ENCODE peak calls at places on chromosome 17, in five cellular contexts. I is H1, H is K562, B is A549, K is HepG2. C is an unnamed sample.

GRCh38 chr17:81359218-81359617 is 36.0 kb upstream of the BAHCC1 start:
- DNase-seq in B (no peak), K (no peak), H (no peak), I (no peak), C (no peak)

GRCh38 chr17:10316986-10317834 is 55.6 kb downstream of the MYH13 start:
- DNase-seq in B (peak; percentile 69), I (peak; percentile 73), H (peak; percentile 40), K (peak; percentile 20), C (peak; percentile 41)

GRCh38 chr17:67390646-67391480 is 13.8 kb downstream of the PITPNC1 start:
- DNase-seq in I (no peak), H (no peak), B (peak; percentile 83), K (peak; percentile 86), C (peak; percentile 99)

GRCh38 chr17:80146121-80147034 is 550 bp downstream of the EIF4A3 start:
- DNase-seq in B (peak; percentile 33), H (peak; percentile 22), I (no peak), K (no peak), C (peak; percentile 16)

GRCh38 chr17:83148317-83149044 is 69.1 kb downstream of the METRNL start:
- DNase-seq in B (no peak), K (no peak), I (no peak), H (no peak), C (no peak)

GRCh38 chr17:72152392-72152727 is 31.5 kb downstream of the SOX9 start:
- DNase-seq in B (no peak), K (no peak), I (no peak), H (no peak), C (peak; percentile 25)

GRCh38 chr17:10051112-10051511 is 146.0 kb upstream of the RCVRN start:
- DNase-seq in H (no peak), B (no peak), K (no peak), I (no peak), C (peak; percentile 67)

GRCh38 chr17:82228842-82229685 is at the start of gene SLC16A3:
- DNase-seq in B (peak; percentile 66), I (peak; percentile 68), K (no peak), H (no peak), C (peak; percentile 75)

GRCh38 chr17:76547183-76547641 is 7.4 kb downstream of the PRCD start:
- DNase-seq in I (no peak), B (peak; percentile 74), H (peak; percentile 82), K (peak; percentile 74), C (peak; percentile 85)

GRCh38 chr17:42937712-42938596 is 26.3 kb downstream of the AARSD1 start:
- DNase-seq in B (peak; percentile 78), K (peak; percentile 73), I (peak; percentile 55), H (peak; percentile 73), C (peak; percentile 64)

GRCh38 chr17:8007836-8008235 is 5.4 kb downstream of the GUCY2D start:
- DNase-seq in K (no peak), B (no peak), I (no peak), H (no peak), C (no peak)

GRCh38 chr17:17060001-17060929 is 18.0 kb downstream of the MPRIP start:
- DNase-seq in I (no peak), K (no peak), H (no peak), B (no peak), C (no peak)

GRCh38 chr17:49050611-49051010 is 53.4 kb downstream of the IGF2BP1 start:
- DNase-seq in I (no peak), B (no peak), K (no peak), H (no peak), C (no peak)

GRCh38 chr17:9940826-9941225 is 35.8 kb upstream of the RCVRN start:
- DNase-seq in K (no peak), B (no peak), H (no peak), I (no peak), C (no peak)

GRCh38 chr17:33968350-33969044 is 286.6 kb upstream of the CCL2 start:
- DNase-seq in B (peak; percentile 18), K (no peak), I (no peak), H (peak; percentile 42), C (no peak)

GRCh38 chr17:56083475-56083874 is 69.8 kb upstream of the ANKFN1 start:
- DNase-seq in I (no peak), K (no peak), H (no peak), B (no peak), C (no peak)

GRCh38 chr17:3804503-3804931 is 3.5 kb upstream of the ITGAE start:
- DNase-seq in H (no peak), K (peak; percentile 58), B (no peak), I (no peak), C (peak; percentile 38)

GRCh38 chr17:14779236-14779635 is 478.4 kb downstream of the HS3ST3B1 start:
- DNase-seq in H (no peak), B (no peak), I (no peak), K (no peak), C (no peak)

GRCh38 chr17:17412331-17412730 is 64.5 kb upstream of the MED9 start:
- DNase-seq in I (no peak), B (peak; percentile 52), H (no peak), K (no peak), C (peak; percentile 82)

GRCh38 chr17:37772982-37773381 is 28.1 kb upstream of the HNF1B start:
- DNase-seq in H (no peak), I (no peak), B (no peak), K (no peak), C (no peak)

GRCh38 chr17:37770631-37771518 is 26.0 kb upstream of the HNF1B start:
- DNase-seq in I (peak; percentile 86), K (peak; percentile 61), H (peak; percentile 60), B (peak; percentile 82), C (peak; percentile 62)

GRCh38 chr17:37768438-37768837 is 23.6 kb upstream of the HNF1B start:
- DNase-seq in H (no peak), K (no peak), I (no peak), B (no peak), C (no peak)

GRCh38 chr17:37766951-37767350 is 22.1 kb upstream of the HNF1B start:
- DNase-seq in I (no peak), B (peak; percentile 33), K (no peak), H (no peak), C (no peak)

DNA sequence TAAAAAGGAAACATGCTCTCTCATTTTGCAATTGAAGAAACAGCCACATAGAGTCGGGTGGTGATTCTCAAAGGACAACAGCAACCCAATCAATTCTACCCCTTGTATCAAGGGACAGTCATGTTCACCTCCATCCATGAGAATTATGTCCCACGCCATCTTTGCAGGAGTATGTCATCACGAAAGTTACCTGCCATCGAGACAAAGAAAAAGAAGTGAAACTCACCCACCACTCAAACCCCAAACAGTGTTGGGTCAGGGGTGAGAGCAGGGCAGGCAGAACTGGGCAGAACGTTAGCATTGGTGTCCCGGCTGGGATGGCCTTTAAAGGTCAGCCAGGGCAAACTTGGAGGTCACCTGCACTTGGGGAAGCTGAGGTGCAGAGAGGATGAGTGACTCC is 24.2 kb upstream of the HNF1B start:
- DNase-seq in B (no peak), H (no peak), I (no peak), K (no peak), C (no peak)
- TF ChIP-seq MAFK in B (no peak), H (no peak), I (no peak), K (no peak), C (no peak)

DNA sequence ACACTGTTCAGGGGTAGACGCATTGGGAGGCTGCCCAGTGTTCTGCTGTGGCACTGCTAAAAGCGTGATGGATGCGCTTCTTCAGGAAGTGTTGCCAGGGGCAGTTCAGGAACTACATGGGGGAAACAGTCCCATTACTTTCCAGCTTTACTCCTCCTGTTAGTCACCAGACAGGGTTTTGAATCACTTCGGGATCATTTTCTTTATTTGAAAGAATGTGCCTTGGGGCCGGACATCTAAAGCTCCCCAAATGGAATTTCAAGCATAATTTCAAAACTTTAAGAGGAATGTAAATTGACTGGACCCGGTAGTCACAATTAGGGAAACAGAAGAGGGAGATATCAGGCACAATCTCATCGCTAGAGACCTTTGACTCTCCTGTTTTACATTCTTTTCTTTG is 1.3 kb upstream of the KRTAP2-1 start:
- DNase-seq in K (peak; percentile 75), H (no peak), B (no peak), I (no peak), C (peak; percentile 60)
- TF ChIP-seq MAFK in K (no peak), H (no peak), B (no peak), I (no peak), C (no peak)

DNA sequence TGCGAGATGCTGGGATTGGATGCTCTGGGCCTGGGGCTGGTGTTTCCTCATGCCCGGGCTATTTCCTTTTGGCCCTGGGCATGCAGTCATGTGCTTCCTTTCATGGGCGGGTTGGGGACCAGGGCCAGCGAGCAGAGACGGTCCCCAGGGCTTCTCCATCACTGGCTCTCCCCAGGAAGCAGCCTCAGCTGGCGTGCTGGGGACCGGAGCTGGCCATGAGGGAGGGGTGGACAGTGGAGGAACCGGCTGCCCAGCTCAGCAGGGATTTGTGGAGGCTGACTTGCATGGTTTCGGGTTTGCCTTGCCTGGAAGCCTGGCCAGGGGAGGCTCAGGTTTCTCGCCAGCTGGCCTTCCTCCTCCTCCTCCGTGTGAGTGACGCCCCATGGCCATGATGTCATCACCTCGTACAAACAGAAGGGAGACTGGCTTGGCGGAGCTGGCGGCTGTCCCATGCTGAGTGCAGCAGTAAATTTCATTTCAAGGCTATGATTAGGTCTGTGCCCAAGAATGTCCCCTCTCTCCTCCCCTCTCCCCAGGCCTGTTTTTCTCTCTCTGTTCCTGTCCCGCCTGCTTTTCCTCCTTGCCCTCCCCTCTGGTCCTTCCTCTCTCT is 8.9 kb upstream of the TIMP2 start:
- DNase-seq in H (no peak), B (peak; percentile 94), I (peak; percentile 63), K (peak; percentile 77), C (peak; percentile 100)
- TF ChIP-seq MAFK in H (no peak), B (peak; percentile 96), I (no peak), K (no peak), C (peak; percentile 92)

GRCh38 chr17:35084987-35085386 is 21.5 kb upstream of the RFFL start:
- DNase-seq in B (peak; percentile 90), H (peak; percentile 55), I (no peak), K (no peak), C (peak; percentile 72)
- TF ChIP-seq MAFK in B (peak; percentile 94), H (no peak), I (no peak), K (no peak), C (peak; percentile 4)

DNA sequence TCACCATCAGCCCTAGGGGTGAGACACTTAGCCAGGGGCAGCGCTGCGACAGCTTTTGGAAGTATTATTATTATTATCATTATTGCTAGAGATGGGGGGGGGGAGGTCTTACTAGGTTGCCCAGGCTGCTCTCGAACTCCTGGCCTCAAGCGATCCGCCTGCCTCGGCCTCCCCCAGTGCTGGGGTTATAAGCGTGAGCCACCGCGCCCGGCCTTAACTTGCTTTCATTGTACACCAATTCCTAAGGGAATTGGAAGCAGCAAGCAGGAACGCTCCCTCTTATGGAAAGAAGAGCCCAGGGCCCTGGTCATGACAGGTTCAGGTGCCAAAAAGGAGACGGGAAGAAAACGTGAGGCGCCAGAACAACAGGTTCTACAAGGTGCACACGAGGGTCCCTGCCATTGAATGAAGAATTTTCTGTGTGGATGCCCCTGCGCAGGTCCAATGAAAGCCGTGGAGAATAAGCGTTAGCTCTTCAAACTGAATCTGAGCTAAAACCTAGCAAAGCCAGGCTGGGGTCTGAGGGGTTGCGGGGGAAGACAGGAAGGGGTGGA is 522 bp upstream of the RPL38 start:
- DNase-seq in I (no peak), H (no peak), K (no peak), B (no peak), C (no peak)
- TF ChIP-seq MAFK in I (no peak), H (no peak), K (no peak), B (no peak), C (no peak)